ENCODE peak calls at places on chromosomes 6 and 20, in four cellular contexts. A is psoas muscle, Y is progenitor cell of endocrine pancreas, X is GM23248. N is an unnamed sample.

GRCh38 chr6:9516207-9516606 is 898.7 kb downstream of the TFAP2A start:
- DNase-seq in X (peak), Y (no peak), A (no peak), N (no peak)

GRCh38 chr20:61752576-61752975 is 313.1 kb downstream of the TAF4 start:
- DNase-seq in Y (no peak), A (peak), X (no peak), N (no peak)

GRCh38 chr6:28105286-28105685 is 19.1 kb upstream of the ZSCAN16 start:
- DNase-seq in A (no peak), Y (no peak), X (peak), N (no peak)

GRCh38 chr6:43172127-43173007 is 1.3 kb downstream of the SRF start:
- DNase-seq in X (peak), Y (peak), A (peak), N (peak)

GRCh38 chr6:8006208-8006607 is 58.0 kb downstream of the BLOC1S5 start:
- DNase-seq in A (no peak), X (peak), Y (no peak), N (no peak)

GRCh38 chr20:48026981-48027592 is 241.8 kb upstream of the SULF2 start:
- DNase-seq in X (no peak), A (no peak), Y (no peak), N (no peak)

GRCh38 chr6:148140772-148141557 is 201.7 kb upstream of the SASH1 start:
- DNase-seq in A (no peak), Y (no peak), X (peak), N (no peak)

GRCh38 chr6:24376875-24377274 is 19.0 kb upstream of the DCDC2 start:
- DNase-seq in A (no peak), Y (no peak), X (no peak), N (no peak)

GRCh38 chr6:168826078-168826390 is 385.1 kb downstream of the SMOC2 start:
- DNase-seq in Y (no peak), A (no peak), X (no peak), N (no peak)

N was measured in tibial nerve.